ENCODE peak calls at places on chromosomes 7 and 10, in seven cellular contexts. One of them, this sample, is unnamed.

GRCh38 chr7:90180011-90180585 is 25.8 kb downstream of the STEAP1 start:
- DNase-seq in GM03348: peak
- DNase-seq in HFFc6: no peak
- DNase-seq in NCI-H2081: no peak
- DNase-seq in IMR-90: peak
- DNase-seq in activated naive CD4-positive, alpha-beta T cell treated with anti-CD3 and anti-CD28 coated beads for 36 hours: no peak
- DNase-seq in HFF-Myc: no peak
- DNase-seq in this sample: no peak

GRCh38 chr7:142539901-142540300 is 209.4 kb upstream of the PRSS1 start:
- DNase-seq in NCI-H2081: no peak
- DNase-seq in GM03348: peak
- DNase-seq in IMR-90: peak
- DNase-seq in activated naive CD4-positive, alpha-beta T cell treated with anti-CD3 and anti-CD28 coated beads for 36 hours: no peak
- DNase-seq in HFFc6: peak
- DNase-seq in HFF-Myc: no peak
- DNase-seq in this sample: no peak

GRCh38 chr10:128527730-128528129 is 401.5 kb upstream of the MKI67 start:
- DNase-seq in HFF-Myc: no peak
- DNase-seq in HFFc6: no peak
- DNase-seq in activated naive CD4-positive, alpha-beta T cell treated with anti-CD3 and anti-CD28 coated beads for 36 hours: no peak
- DNase-seq in IMR-90: no peak
- DNase-seq in NCI-H2081: no peak
- DNase-seq in GM03348: no peak
- DNase-seq in this sample: no peak

GRCh38 chr10:12195281-12195602 is 449 bp downstream of the NUDT5 start:
- DNase-seq in HFF-Myc: no peak
- DNase-seq in IMR-90: no peak
- DNase-seq in GM03348: no peak
- DNase-seq in HFFc6: no peak
- DNase-seq in activated naive CD4-positive, alpha-beta T cell treated with anti-CD3 and anti-CD28 coated beads for 36 hours: no peak
- DNase-seq in NCI-H2081: no peak
- DNase-seq in this sample: no peak

GRCh38 chr10:92734288-92734687 is 44.5 kb downstream of the HHEX start:
- DNase-seq in NCI-H2081: no peak
- DNase-seq in activated naive CD4-positive, alpha-beta T cell treated with anti-CD3 and anti-CD28 coated beads for 36 hours: no peak
- DNase-seq in IMR-90: no peak
- DNase-seq in GM03348: no peak
- DNase-seq in HFFc6: no peak
- DNase-seq in HFF-Myc: no peak
- DNase-seq in this sample: no peak

GRCh38 chr7:128304212-128304611 is 39.5 kb downstream of the RBM28 start:
- DNase-seq in IMR-90: no peak
- DNase-seq in HFF-Myc: no peak
- DNase-seq in NCI-H2081: no peak
- DNase-seq in GM03348: peak
- DNase-seq in activated naive CD4-positive, alpha-beta T cell treated with anti-CD3 and anti-CD28 coated beads for 36 hours: no peak
- DNase-seq in HFFc6: no peak
- DNase-seq in this sample: no peak

GRCh38 chr7:50679218-50680007 is 103.3 kb downstream of the GRB10 start:
- DNase-seq in NCI-H2081: peak
- DNase-seq in GM03348: peak
- DNase-seq in IMR-90: peak
- DNase-seq in HFFc6: peak
- DNase-seq in activated naive CD4-positive, alpha-beta T cell treated with anti-CD3 and anti-CD28 coated beads for 36 hours: no peak
- DNase-seq in HFF-Myc: peak
- DNase-seq in this sample: peak

GRCh38 chr7:351681-352480 is 61.9 kb downstream of the FOXL3 start:
- DNase-seq in GM03348: no peak
- DNase-seq in HFF-Myc: no peak
- DNase-seq in NCI-H2081: no peak
- DNase-seq in HFFc6: no peak
- DNase-seq in IMR-90: no peak
- DNase-seq in activated naive CD4-positive, alpha-beta T cell treated with anti-CD3 and anti-CD28 coated beads for 36 hours: peak
- DNase-seq in this sample: no peak

GRCh38 chr7:8443871-8444756 is 10.7 kb downstream of the NXPH1 start:
- DNase-seq in HFF-Myc: no peak
- DNase-seq in HFFc6: no peak
- DNase-seq in NCI-H2081: no peak
- DNase-seq in IMR-90: no peak
- DNase-seq in activated naive CD4-positive, alpha-beta T cell treated with anti-CD3 and anti-CD28 coated beads for 36 hours: no peak
- DNase-seq in GM03348: no peak
- DNase-seq in this sample: no peak

GRCh38 chr7:42606217-42606905 is 305.5 kb downstream of the C7orf25 start:
- DNase-seq in HFF-Myc: no peak
- DNase-seq in GM03348: peak
- DNase-seq in HFFc6: no peak
- DNase-seq in activated naive CD4-positive, alpha-beta T cell treated with anti-CD3 and anti-CD28 coated beads for 36 hours: no peak
- DNase-seq in IMR-90: no peak
- DNase-seq in NCI-H2081: no peak
- DNase-seq in this sample: no peak

GRCh38 chr10:24449334-24449740 is 240.4 kb downstream of the KIAA1217 start:
- DNase-seq in HFFc6: peak
- DNase-seq in IMR-90: peak
- DNase-seq in GM03348: peak
- DNase-seq in activated naive CD4-positive, alpha-beta T cell treated with anti-CD3 and anti-CD28 coated beads for 36 hours: no peak
- DNase-seq in HFF-Myc: no peak
- DNase-seq in NCI-H2081: no peak
- DNase-seq in this sample: no peak